ENCODE peak calls at places on chromosomes 3 and 15, in nine cellular contexts. O is uterus, Z is astrocyte of the cerebellum, J is dorsolateral prefrontal cortex, C is psoas muscle, G is GM13976, E is A549, B is tibial nerve, Q is tibial artery. A is an unnamed sample.

GRCh38 chr3:53045784-53046170 is at the start of gene SFMBT1:
- DNase-seq in E (peak; percentile 72), Q (peak; percentile 77), G (peak; percentile 90), C (peak; percentile 86), B (peak; percentile 19), O (peak; percentile 57), J (peak; percentile 33), Z (peak; percentile 18), A (peak; percentile 57)

GRCh38 chr3:66472313-66473134 is 28.3 kb downstream of the LRIG1 start:
- DNase-seq in G (peak; percentile 65), J (no peak), O (no peak), E (peak; percentile 38), Z (no peak), C (no peak), Q (no peak), B (no peak), A (no peak)

GRCh38 chr3:157155591-157155990 is 4.4 kb downstream of the CCNL1 start:
- DNase-seq in E (no peak), J (no peak), B (no peak), Q (no peak), Z (no peak), C (no peak), O (no peak), G (no peak), A (no peak)

GRCh38 chr3:41163399-41163798 is 35.9 kb upstream of the CTNNB1 start:
- DNase-seq in O (no peak), Q (no peak), C (no peak), Z (no peak), B (no peak), G (no peak), J (no peak), E (no peak), A (no peak)

GRCh38 chr15:40266828-40267304 is 16.0 kb downstream of the ANKRD63 start:
- DNase-seq in J (peak; percentile 40), Q (no peak), B (peak; percentile 19), O (peak; percentile 94), G (no peak), Z (peak; percentile 84), E (peak; percentile 85), C (no peak), A (no peak)

GRCh38 chr15:53833134-53833624 is 73.7 kb upstream of the WDR72 start:
- DNase-seq in Q (peak; percentile 67), J (no peak), B (peak; percentile 12), O (peak; percentile 15), Z (peak; percentile 66), C (no peak), E (no peak), G (no peak), A (no peak)

GRCh38 chr3:15724446-15724845 is 73.3 kb downstream of the ANKRD28 start:
- DNase-seq in B (no peak), Z (no peak), O (no peak), Q (no peak), E (no peak), C (no peak), G (no peak), J (no peak), A (no peak)

GRCh38 chr3:152175576-152175883 is 93.2 kb upstream of the MBNL1 start:
- DNase-seq in C (no peak), Q (no peak), G (no peak), O (no peak), J (no peak), B (no peak), E (no peak), Z (peak; percentile 84), A (no peak)

GRCh38 chr3:170751083-170751893 is 118.7 kb downstream of the RPL22L1 start:
- DNase-seq in C (peak; percentile 74), O (peak; percentile 19), G (no peak), B (peak; percentile 69), Z (peak; percentile 90), E (peak; percentile 9), Q (peak; percentile 88), J (no peak), A (no peak)

GRCh38 chr3:149534671-149535394 is 60.3 kb downstream of the TM4SF4 start:
- DNase-seq in G (no peak), Q (no peak), J (no peak), E (peak; percentile 36), C (no peak), B (no peak), O (no peak), Z (no peak), A (no peak)

GRCh38 chr15:70195171-70195807 is 97.6 kb upstream of the TLE3 start:
- DNase-seq in E (no peak), O (no peak), B (no peak), Z (peak; percentile 8), G (no peak), C (no peak), J (no peak), Q (no peak), A (no peak)

DNA sequence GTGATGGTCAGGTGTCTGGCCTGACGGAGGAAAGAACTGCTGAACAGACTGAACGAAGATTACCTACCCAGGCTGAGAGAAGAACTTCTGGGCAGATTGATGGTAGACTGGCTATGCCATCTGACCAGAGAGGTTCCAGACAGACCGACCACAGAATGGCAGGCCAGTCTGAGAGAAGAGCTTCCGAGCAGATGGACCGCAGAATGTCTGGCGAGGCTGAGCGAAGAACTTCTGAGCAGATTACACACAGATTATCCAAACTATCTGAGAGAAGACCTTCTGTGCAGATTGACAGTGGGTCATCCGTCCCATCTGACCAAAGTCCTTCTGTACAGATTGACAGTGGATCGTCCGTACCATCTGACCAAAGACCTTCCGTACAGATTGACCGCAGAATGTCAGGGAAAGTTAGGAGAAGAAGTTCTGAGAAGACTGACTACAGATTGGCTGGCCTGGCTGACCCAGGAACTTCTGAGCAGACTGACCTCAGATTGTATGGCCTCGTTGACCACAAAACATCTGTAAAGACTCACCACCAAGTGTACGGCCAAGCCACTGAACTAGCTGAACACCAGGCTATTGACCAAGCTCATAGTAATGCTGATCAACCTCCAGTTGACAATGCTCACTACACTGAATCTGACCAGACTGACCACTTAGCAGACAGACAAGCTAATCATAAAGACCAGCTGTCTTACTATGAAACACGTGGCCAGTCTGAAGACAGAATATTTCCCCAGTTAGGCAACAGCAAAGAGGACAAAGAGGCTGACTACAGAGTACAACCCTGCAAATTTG is 812 bp downstream of the TEX55 start:
- DNase-seq in O (no peak), G (no peak), Z (no peak), J (no peak), E (no peak), B (no peak), Q (no peak), C (no peak), A (no peak)
- TF ChIP-seq CTCF in O (no peak), G (no peak), Z (no peak), J (no peak), E (no peak), B (no peak), Q (no peak), C (no peak), A (no peak)

GRCh38 chr15:101028772-101029438 is 109.7 kb downstream of the LRRK1 start:
- DNase-seq in Q (peak; percentile 32), Z (no peak), J (peak; percentile 2), G (no peak), B (no peak), O (peak; percentile 9), C (no peak), E (no peak), A (no peak)
- TF ChIP-seq CTCF in Q (no peak), Z (no peak), J (no peak), G (no peak), B (no peak), O (no peak), C (no peak), E (no peak), A (peak; percentile 20)

GRCh38 chr3:187520027-187520945 is 149.9 kb downstream of the SST start:
- DNase-seq in Z (peak; percentile 6), B (peak; percentile 15), J (no peak), Q (peak; percentile 67), C (peak; percentile 59), E (no peak), O (peak; percentile 29), G (no peak), A (no peak)

GRCh38 chr3:187518616-187519015 is 150.4 kb downstream of the RTP4 start:
- DNase-seq in C (no peak), G (no peak), Z (no peak), Q (no peak), J (no peak), E (no peak), B (no peak), O (no peak), A (no peak)

GRCh38 chr3:187518207-187518606 is 150.0 kb downstream of the RTP4 start:
- DNase-seq in E (no peak), Z (no peak), O (no peak), B (no peak), Q (no peak), G (no peak), C (no peak), J (no peak), A (no peak)

GRCh38 chr3:187521546-187521945 is 148.6 kb downstream of the SST start:
- DNase-seq in E (no peak), Z (no peak), O (no peak), J (no peak), G (no peak), Q (no peak), B (no peak), C (no peak), A (no peak)

DNA sequence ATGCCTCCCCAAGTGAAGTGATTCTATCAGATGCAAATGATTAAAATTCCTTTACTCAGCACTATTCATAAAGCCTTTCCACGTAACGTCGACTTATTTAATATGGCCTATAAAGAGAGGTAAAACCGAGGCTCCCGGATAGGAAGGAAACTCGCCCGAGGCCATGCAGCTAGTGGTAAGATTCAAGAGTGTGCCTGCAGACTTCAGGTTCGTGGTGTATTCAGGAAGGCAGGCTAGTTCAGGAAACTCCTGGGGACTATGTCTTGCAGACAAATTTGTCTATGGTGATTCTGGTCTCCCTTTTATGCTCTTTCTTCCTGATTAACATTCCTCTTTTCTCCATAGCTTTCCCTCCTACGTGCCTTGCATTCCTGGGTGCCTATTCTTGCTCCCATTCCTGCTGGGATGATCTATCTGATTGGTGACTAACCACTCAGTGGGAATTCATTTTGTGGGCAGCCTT is 150.7 kb downstream of the SST start:
- DNase-seq in Q (no peak), J (no peak), G (no peak), B (no peak), E (no peak), Z (peak; percentile 77), C (no peak), O (no peak), A (no peak)
- TF ChIP-seq CTCF in Q (no peak), J (no peak), G (no peak), B (no peak), E (no peak), Z (no peak), C (no peak), O (no peak), A (no peak)

DNA sequence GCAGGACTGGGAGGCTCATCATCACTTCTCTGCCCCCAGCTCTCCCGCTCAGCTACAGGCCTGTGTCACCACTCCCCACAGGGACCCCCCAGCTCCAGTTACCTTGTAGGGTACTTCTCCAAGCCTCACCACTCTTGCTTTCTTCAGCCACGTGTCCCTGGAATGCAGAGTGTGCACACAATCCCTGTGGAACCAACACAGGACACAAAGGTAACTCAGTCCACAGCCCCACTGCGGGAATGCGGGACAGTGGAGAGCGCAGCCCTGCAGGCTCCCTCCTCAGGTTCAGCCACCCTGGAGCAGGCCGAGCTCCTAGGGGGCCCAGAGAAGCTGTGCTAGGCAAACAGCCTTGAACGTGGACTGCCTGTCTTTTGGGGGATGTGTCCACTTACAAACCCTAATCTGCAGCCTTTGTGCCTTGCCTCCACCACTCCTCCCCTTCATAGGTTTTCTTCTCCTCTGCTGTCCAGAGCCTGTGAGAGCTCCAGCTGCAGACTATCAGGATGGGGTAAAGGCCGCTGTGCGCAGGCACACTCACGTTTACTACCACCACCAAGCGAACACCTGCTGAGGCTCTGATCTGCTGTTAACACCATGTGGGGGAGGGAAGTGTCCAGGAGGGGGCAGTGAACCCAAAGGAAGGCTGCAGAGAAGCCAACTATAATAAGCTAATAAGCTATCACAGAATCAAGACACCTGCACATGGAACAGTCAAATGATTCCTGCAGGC is 26.0 kb downstream of the XPC start:
- DNase-seq in E (peak; percentile 41), C (no peak), Q (no peak), B (no peak), G (no peak), O (no peak), J (no peak), Z (no peak), A (no peak)
- TF ChIP-seq CTCF in E (no peak), C (no peak), Q (no peak), B (no peak), G (no peak), O (no peak), J (no peak), Z (peak; percentile 26), A (no peak)

A was measured in progenitor cell of endocrine pancreas.